ENCODE peak calls at places on chromosomes 7 and 10, in six cellular contexts. One of them, this sample, is unnamed.

GRCh38 chr7:121510858-121511482 is 114.9 kb upstream of the FAM3C start:
- DNase-seq in retina: no peak
- DNase-seq in cardiac muscle cell: no peak
- DNase-seq in osteocyte: no peak
- DNase-seq in brain microvascular endothelial cell: no peak
- DNase-seq in type B pancreatic cell: no peak
- DNase-seq in this sample: no peak

GRCh38 chr7:100360102-100360607 is 2.2 kb downstream of the PILRB start:
- DNase-seq in type B pancreatic cell: no peak
- DNase-seq in retina: no peak
- DNase-seq in osteocyte: no peak
- DNase-seq in brain microvascular endothelial cell: no peak
- DNase-seq in cardiac muscle cell: no peak
- DNase-seq in this sample: no peak

GRCh38 chr10:48623607-48624132 is 18.8 kb upstream of the ARHGAP22 start:
- DNase-seq in retina: no peak
- DNase-seq in type B pancreatic cell: no peak
- DNase-seq in cardiac muscle cell: no peak
- DNase-seq in osteocyte: no peak
- DNase-seq in brain microvascular endothelial cell: no peak
- DNase-seq in this sample: no peak

GRCh38 chr10:117544729-117545140 is 2.2 kb downstream of the EMX2 start:
- DNase-seq in retina: no peak
- DNase-seq in brain microvascular endothelial cell: no peak
- DNase-seq in cardiac muscle cell: no peak
- DNase-seq in type B pancreatic cell: no peak
- DNase-seq in osteocyte: no peak
- DNase-seq in this sample: no peak

GRCh38 chr10:71697938-71698709 is 21.5 kb downstream of the C10orf105 start:
- DNase-seq in brain microvascular endothelial cell: no peak
- DNase-seq in retina: no peak
- DNase-seq in cardiac muscle cell: no peak
- DNase-seq in osteocyte: no peak
- DNase-seq in type B pancreatic cell: no peak
- DNase-seq in this sample: no peak

GRCh38 chr7:154927624-154928125 is 75.2 kb downstream of the PAXIP1 start:
- DNase-seq in brain microvascular endothelial cell: peak
- DNase-seq in cardiac muscle cell: peak
- DNase-seq in retina: peak
- DNase-seq in type B pancreatic cell: no peak
- DNase-seq in osteocyte: peak
- DNase-seq in this sample: peak

GRCh38 chr7:138460649-138461607 is 869 bp downstream of the TRIM24 start:
- DNase-seq in retina: peak
- DNase-seq in osteocyte: no peak
- DNase-seq in brain microvascular endothelial cell: peak
- DNase-seq in type B pancreatic cell: peak
- DNase-seq in cardiac muscle cell: peak
- DNase-seq in this sample: peak

GRCh38 chr7:141160246-141160855 is 86.5 kb downstream of the TMEM178B start:
- DNase-seq in type B pancreatic cell: no peak
- DNase-seq in retina: no peak
- DNase-seq in brain microvascular endothelial cell: no peak
- DNase-seq in cardiac muscle cell: no peak
- DNase-seq in osteocyte: no peak
- DNase-seq in this sample: no peak

GRCh38 chr7:131109011-131109756 is 218.5 kb upstream of the MKLN1 start:
- DNase-seq in retina: no peak
- DNase-seq in type B pancreatic cell: no peak
- DNase-seq in cardiac muscle cell: peak
- DNase-seq in brain microvascular endothelial cell: no peak
- DNase-seq in osteocyte: no peak
- DNase-seq in this sample: no peak

This sample was measured in Jurkat, Clone E6-1.